ENCODE peak calls at places on chromosome 14, in four cellular contexts. V is lung, L is AG04450, Y is thyroid gland. B is an unnamed sample. For H3K27me3, the result is how much of the 10 kb centered on the place peaks cover.

GRCh38 chr14:62168564-62169155 is 406.4 kb downstream of the SNAPC1 start:
- DNase-seq in V (no peak), L (no peak), Y (no peak), B (no peak)

GRCh38 chr14:37595809-37596595 is 573 bp downstream of the TTC6 start:
- DNase-seq in V (peak), L (no peak), Y (no peak), B (no peak)

GRCh38 chr14:71373773-71374172 is 466.5 kb downstream of the PCNX1 start:
- DNase-seq in V (no peak), L (no peak), Y (no peak), B (no peak)

GRCh38 chr14:34075826-34076225 is 125.0 kb upstream of the EGLN3 start:
- DNase-seq in L (no peak), Y (no peak), V (no peak), B (no peak)

GRCh38 chr14:27672047-27672446 is 1074.2 kb upstream of the NOVA1 start:
- DNase-seq in Y (no peak), L (no peak), V (no peak), B (no peak)

GRCh38 chr14:77565289-77566081 is 51.0 kb downstream of the SPTLC2 start:
- DNase-seq in Y (no peak), L (no peak), V (no peak), B (no peak)

GRCh38 chr14:61860294-61860918 is 98.2 kb downstream of the SNAPC1 start:
- DNase-seq in Y (peak), V (peak), L (no peak), B (no peak)

GRCh38 chr14:58747181-58747580 is 109.4 kb downstream of the DACT1 start:
- DNase-seq in L (peak), Y (peak), V (peak), B (peak)

GRCh38 chr14:88129306-88130056 is 124.5 kb downstream of the GPR65 start:
- DNase-seq in Y (no peak), V (peak), L (no peak), B (no peak)

GRCh38 chr14:67493092-67493717 is 4.7 kb upstream of the TMEM229B start:
- DNase-seq in V (no peak), Y (no peak), L (no peak), B (no peak)

GRCh38 chr14:98466807-98467206 is 805.2 kb downstream of the BCL11B start:
- DNase-seq in V (no peak), L (no peak), Y (no peak), B (no peak)

GRCh38 chr14:36975834-36976233 is 196.6 kb downstream of the SLC25A21 start:
- DNase-seq in Y (no peak), V (no peak), L (no peak), B (no peak)

GRCh38 chr14:23566782-23567185 is 807 bp downstream of the AP1G2 start:
- DNase-seq in Y (peak), L (no peak), V (no peak), B (no peak)

GRCh38 chr14:57871487-57872080 is 5.7 kb upstream of the SLC35F4 start:
- DNase-seq in L (peak), V (no peak), Y (peak), B (no peak)

GRCh38 chr14:68397371-68397779 is 395.5 kb downstream of the ZFP36L1 start:
- DNase-seq in Y (peak), V (peak), L (no peak), B (peak)

GRCh38 chr14:78970677-78971076 is 800.5 kb downstream of the NRXN3 start:
- DNase-seq in Y (no peak), L (no peak), V (no peak), B (no peak)

GRCh38 chr14:44163946-44164345 is 343.1 kb downstream of the FSCB start:
- DNase-seq in V (no peak), L (no peak), Y (no peak), B (no peak)

GRCh38 chr14:54253195-54253947 is 143.4 kb upstream of the CDKN3 start:
- DNase-seq in V (no peak), Y (peak), L (peak), B (no peak)

GRCh38 chr14:53571990-53572389 is 384.6 kb downstream of the BMP4 start:
- DNase-seq in Y (no peak), L (peak), V (no peak), B (no peak)

GRCh38 chr14:92437309-92437708 is 76.3 kb upstream of the RIN3 start:
- DNase-seq in L (no peak), V (no peak), Y (no peak), B (no peak)

GRCh38 chr14:61256826-61257468 is 24.2 kb downstream of the TMEM30B start:
- DNase-seq in Y (no peak), V (no peak), L (no peak), B (no peak)

GRCh38 chr14:38704220-38704619 is 398.8 kb downstream of the SEC23A start:
- DNase-seq in L (no peak), V (no peak), Y (no peak), B (no peak)

GRCh38 chr14:29858299-29858698 is 69.3 kb downstream of the PRKD1 start:
- DNase-seq in Y (no peak), V (no peak), L (no peak), B (no peak)

GRCh38 chr14:21034707-21035106 is at the start of gene RNASE13:
- DNase-seq in Y (no peak), V (no peak), L (no peak), B (no peak)

GRCh38 chr14:33573296-33573695 is 377.6 kb downstream of the EGLN3 start:
- DNase-seq in V (no peak), L (no peak), Y (no peak), B (no peak)

GRCh38 chr14:76261371-76261811 is 109.7 kb downstream of the GPATCH2L start:
- DNase-seq in V (no peak), Y (peak), L (no peak), B (no peak)

GRCh38 chr14:25237845-25238244 is 187.9 kb upstream of the STXBP6 start:
- DNase-seq in V (no peak), Y (peak), L (no peak), B (no peak)

GRCh38 chr14:55399912-55400311 is 11.7 kb downstream of the ATG14 start:
- DNase-seq in L (no peak), Y (no peak), V (no peak), B (no peak)

GRCh38 chr14:77004711-77005460 is 23.6 kb downstream of the IRF2BPL start:
- DNase-seq in L (no peak), Y (no peak), V (no peak), B (no peak)

GRCh38 chr14:105474478-105475268 is at the start of gene CRIP2:
- DNase-seq in Y (peak), V (no peak), L (no peak), B (no peak)

GRCh38 chr14:101234588-101234937 is 326.7 kb upstream of the DIO3 start:
- DNase-seq in Y (no peak), L (no peak), V (no peak), B (no peak)

GRCh38 chr14:101233016-101233355 is 328.3 kb upstream of the DIO3 start:
- DNase-seq in L (no peak), V (no peak), Y (no peak), B (no peak)

GRCh38 chr14:101233861-101234587 is 327.3 kb upstream of the DIO3 start:
- DNase-seq in Y (no peak), V (no peak), L (no peak), B (no peak)

GRCh38 chr14:101232340-101233015 is 328.8 kb upstream of the DIO3 start:
- DNase-seq in V (no peak), Y (peak), L (no peak), B (no peak)

GRCh38 chr14:101233391-101233790 is 327.9 kb upstream of the DIO3 start:
- DNase-seq in L (no peak), V (no peak), Y (no peak), B (no peak)
- H3K27me3 ChIP-seq in L (under half), V (under half), Y (under half), B (under half)

GRCh38 chr14:100145682-100146464 is 13.6 kb downstream of the DEGS2 start:
- DNase-seq in L (no peak), V (no peak), Y (no peak), B (no peak)

GRCh38 chr14:100144645-100144995 is 14.8 kb downstream of the DEGS2 start:
- DNase-seq in L (no peak), V (no peak), Y (no peak), B (no peak)

GRCh38 chr14:100143934-100144333 is 15.5 kb downstream of the DEGS2 start:
- DNase-seq in V (no peak), L (no peak), Y (no peak), B (no peak)

GRCh38 chr14:100146548-100147091 is 12.8 kb downstream of the DEGS2 start:
- DNase-seq in Y (no peak), V (no peak), L (no peak), B (no peak)

DNA sequence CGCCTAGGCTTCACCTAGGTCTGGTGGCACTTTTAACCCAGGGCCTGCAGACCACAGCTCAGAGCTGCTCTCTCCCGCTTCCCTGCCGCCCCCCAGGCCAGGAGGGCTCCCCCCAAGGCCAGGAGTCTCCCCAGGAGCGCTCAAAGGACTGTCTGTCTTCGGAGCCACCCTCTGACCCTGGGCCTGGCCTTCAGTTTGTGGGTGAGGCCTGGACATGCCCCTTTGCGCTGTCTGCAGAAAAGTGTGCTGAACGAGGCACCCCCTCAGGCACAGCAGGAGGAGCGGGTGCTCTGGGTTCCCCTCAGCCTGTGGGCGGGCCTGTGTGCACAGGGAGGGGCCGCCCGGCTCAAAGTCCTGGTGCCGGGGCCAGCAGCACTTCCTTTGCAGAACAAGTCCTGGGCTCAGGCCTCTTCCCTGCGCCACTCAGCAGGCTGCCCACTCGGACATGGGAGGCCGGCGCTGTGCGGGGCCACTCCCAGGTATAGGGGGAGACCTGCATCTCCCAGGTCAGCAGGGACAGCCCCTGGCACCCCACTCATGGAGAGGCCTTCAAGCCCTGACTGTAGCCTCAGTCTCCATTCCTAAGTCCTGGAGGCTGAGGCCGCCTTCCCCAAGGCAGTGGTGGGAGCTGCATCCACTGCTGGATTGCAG is 14.3 kb downstream of the DEGS2 start:
- DNase-seq in Y (no peak), L (no peak), V (no peak), B (no peak)
- H3K27ac ChIP-seq in Y (no peak), L (no peak), V (peak), B (no peak)

GRCh38 chr14:101131451-101131916 is 228.0 kb upstream of the RTL1 start:
- DNase-seq in L (no peak), V (no peak), Y (no peak), B (peak)
- H3K27me3 ChIP-seq in L (under half), V (under half), Y (under half), B (under half)

DNA sequence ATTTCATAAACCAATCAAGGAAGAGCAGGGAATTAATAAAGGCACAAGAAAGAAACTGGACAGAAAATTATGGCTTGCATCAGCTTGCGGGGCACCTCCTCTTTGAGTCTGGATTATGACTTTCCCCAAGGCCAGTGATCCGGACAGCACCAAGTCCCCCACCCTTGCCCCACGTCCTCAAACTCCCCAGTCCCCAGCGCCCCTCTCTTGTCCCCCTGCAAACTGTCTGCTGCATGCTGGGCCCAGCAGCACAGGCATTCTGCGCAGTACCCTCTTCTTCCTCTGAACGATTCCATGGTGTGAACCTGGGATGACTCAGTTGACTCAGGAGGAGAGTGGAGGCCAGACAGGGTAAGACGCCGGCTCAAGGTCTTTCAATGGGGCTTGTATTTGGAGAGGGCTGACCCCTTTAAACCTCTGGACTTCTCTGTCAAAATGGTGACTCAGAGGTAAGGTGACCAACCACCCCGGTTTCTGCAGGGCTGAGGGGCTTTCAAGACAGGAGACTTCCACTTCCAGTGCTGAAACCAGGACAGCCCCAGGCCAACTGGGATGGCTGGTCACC is 13.5 kb downstream of the C14orf132 start:
- DNase-seq in L (no peak), Y (no peak), V (no peak), B (no peak)
- H3K27ac ChIP-seq in L (no peak), Y (no peak), V (no peak), B (peak)

DNA sequence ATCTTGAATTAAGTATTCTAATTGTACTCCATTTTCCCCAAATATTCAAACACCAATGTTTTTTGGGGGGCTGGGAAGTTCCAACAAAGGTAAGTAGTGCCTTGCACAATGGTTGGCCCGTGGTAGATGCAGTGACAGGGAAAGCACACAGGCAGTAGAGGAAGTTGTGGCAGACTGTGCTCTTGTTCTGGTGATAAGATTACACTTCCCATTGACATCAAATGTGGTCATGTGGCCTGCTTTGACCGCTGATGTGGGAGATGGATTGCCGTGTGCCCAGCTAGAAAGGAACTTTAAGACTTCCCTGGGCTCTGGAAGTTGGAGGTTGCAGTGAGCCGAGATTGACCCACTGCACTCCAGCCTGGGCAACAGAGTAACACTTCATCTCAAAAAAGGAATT is 223.8 kb downstream of the VRK1 start:
- DNase-seq in V (no peak), L (no peak), Y (no peak), B (no peak)
- H3K27me3 ChIP-seq in V (under half), L (under half), Y (under half), B (under half)

GRCh38 chr14:65011559-65011958 is 24.9 kb downstream of the FNTB start:
- DNase-seq in L (no peak), Y (no peak), V (no peak), B (no peak)
- H3K27ac ChIP-seq in L (no peak), Y (no peak), V (no peak), B (peak)